ENCODE peak calls at places on chromosomes 2 and 18, in nine cellular contexts. P is GOT3; L is HEK293T; F is A549; N is T-cell; R is NCI-H446; B is progenitor cell of endocrine pancreas; Z is stimulated activated CD4-positive, alpha-beta T cell treated with anti-CD3 and anti-CD28 coated beads, Interleukin-1b, Interleukin-23, amount 100 ng/mL, for 4 hours; H is small intestine. D is an unnamed sample.

GRCh38 chr2:47271054-47272000 is 116.2 kb upstream of the STPG4 start:
- DNase-seq in P (no peak), L (no peak), F (peak), N (no peak), R (no peak), B (no peak), Z (no peak), H (peak), D (peak)

GRCh38 chr2:236746833-236747232 is 177.2 kb downstream of the ACKR3 start:
- DNase-seq in P (no peak), L (no peak), F (no peak), N (no peak), R (no peak), B (no peak), Z (no peak), H (no peak), D (no peak)

GRCh38 chr2:234502285-234502918 is 5.5 kb upstream of the ARL4C start:
- DNase-seq in P (no peak), L (no peak), F (peak), N (no peak), R (peak), B (no peak), Z (no peak), H (no peak), D (no peak)

GRCh38 chr2:130912471-130912870 is 75.8 kb downstream of the ARHGEF4 start:
- DNase-seq in P (no peak), L (no peak), F (no peak), N (no peak), R (no peak), B (no peak), Z (no peak), H (no peak), D (no peak)

GRCh38 chr2:72147303-72147970 is at the start of gene CYP26B1:
- DNase-seq in P (no peak), L (peak), F (no peak), N (peak), R (no peak), B (no peak), Z (no peak), H (no peak), D (peak)

GRCh38 chr2:96531872-96532505 is 4.6 kb upstream of the ARID5A start:
- DNase-seq in P (peak), L (peak), F (peak), N (peak), R (peak), B (no peak), Z (peak), H (peak), D (peak)

GRCh38 chr2:69073928-69074575 is 61.1 kb downstream of the ANTXR1 start:
- DNase-seq in P (no peak), L (no peak), F (peak), N (no peak), R (no peak), B (no peak), Z (no peak), H (no peak), D (no peak)

GRCh38 chr2:71620116-71620515 is 166.8 kb downstream of the DYSF start:
- DNase-seq in P (no peak), L (no peak), F (no peak), N (peak), R (no peak), B (no peak), Z (no peak), H (no peak), D (no peak)

GRCh38 chr2:241443486-241444223 is 64.7 kb downstream of the STK25 start:
- DNase-seq in P (no peak), L (no peak), F (no peak), N (peak), R (no peak), B (no peak), Z (peak), H (peak), D (no peak)

GRCh38 chr2:241314181-241314932 is 1.1 kb downstream of the HDLBP start:
- DNase-seq in P (no peak), L (no peak), F (peak), N (no peak), R (no peak), B (no peak), Z (no peak), H (no peak), D (no peak)

GRCh38 chr2:120894936-120895335 is 159.3 kb downstream of the GLI2 start:
- DNase-seq in P (no peak), L (no peak), F (no peak), N (no peak), R (no peak), B (no peak), Z (no peak), H (no peak), D (no peak)

GRCh38 chr18:68797901-68798300 is at the start of gene CCDC102B:
- DNase-seq in P (no peak), L (no peak), F (no peak), N (no peak), R (no peak), B (no peak), Z (no peak), H (no peak), D (no peak)

GRCh38 chr2:222733846-222734689 is 62.6 kb downstream of the MOGAT1 start:
- DNase-seq in P (no peak), L (no peak), F (no peak), N (no peak), R (no peak), B (no peak), Z (no peak), H (peak), D (no peak)

GRCh38 chr2:219285894-219286425 is 6.8 kb downstream of the DNAJB2 start:
- DNase-seq in P (no peak), L (peak), F (no peak), N (no peak), R (no peak), B (no peak), Z (no peak), H (no peak), D (no peak)

GRCh38 chr2:128306931-128307460 is 11.7 kb downstream of the HS6ST1 start:
- DNase-seq in P (no peak), L (no peak), F (no peak), N (no peak), R (no peak), B (no peak), Z (no peak), H (no peak), D (no peak)

GRCh38 chr2:161606327-161606726 is 17.9 kb upstream of the SLC4A10 start:
- DNase-seq in P (no peak), L (no peak), F (no peak), N (no peak), R (no peak), B (no peak), Z (no peak), H (no peak), D (no peak)

GRCh38 chr2:233689031-233689430 is 3.7 kb upstream of the UGT1A6 start:
- DNase-seq in P (no peak), L (no peak), F (no peak), N (no peak), R (no peak), B (no peak), Z (no peak), H (no peak), D (no peak)

GRCh38 chr2:166373951-166374350 is 1.8 kb downstream of the SCN9A start:
- DNase-seq in P (no peak), L (peak), F (peak), N (no peak), R (peak), B (no peak), Z (no peak), H (no peak), D (peak)

GRCh38 chr2:118750959-118751565 is 96.4 kb downstream of the EN1 start:
- DNase-seq in P (no peak), L (no peak), F (no peak), N (no peak), R (no peak), B (no peak), Z (no peak), H (no peak), D (no peak)

GRCh38 chr2:45001629-45002385 is 7.4 kb downstream of the SIX2 start:
- DNase-seq in P (no peak), L (no peak), F (no peak), N (no peak), R (no peak), B (no peak), Z (no peak), H (no peak), D (no peak)

GRCh38 chr2:145503511-145503910 is 983.6 kb upstream of the ZEB2 start:
- DNase-seq in P (no peak), L (no peak), F (no peak), N (no peak), R (no peak), B (no peak), Z (no peak), H (no peak), D (no peak)

GRCh38 chr2:224646242-224646846 is 61.2 kb upstream of the CUL3 start:
- DNase-seq in P (no peak), L (peak), F (peak), N (no peak), R (peak), B (no peak), Z (no peak), H (no peak), D (no peak)

GRCh38 chr18:36127866-36128845 is 984 bp downstream of the SLC39A6 start:
- DNase-seq in P (no peak), L (peak), F (peak), N (no peak), R (no peak), B (no peak), Z (no peak), H (peak), D (no peak)

GRCh38 chr2:171741189-171741588 is 53.9 kb downstream of the DYNC1I2 start:
- DNase-seq in P (no peak), L (no peak), F (no peak), N (no peak), R (no peak), B (no peak), Z (no peak), H (no peak), D (no peak)

GRCh38 chr18:55387139-55387984 is 200.6 kb downstream of the TCF4 start:
- DNase-seq in P (no peak), L (no peak), F (no peak), N (no peak), R (no peak), B (no peak), Z (no peak), H (no peak), D (no peak)

GRCh38 chr2:36360063-36360462 is 4.5 kb downstream of the CRIM1 start:
- DNase-seq in P (no peak), L (no peak), F (no peak), N (no peak), R (no peak), B (no peak), Z (no peak), H (no peak), D (no peak)